ENCODE peak calls at places on chromosomes 1 and 21, in seven cellular contexts. One of them, this sample, is unnamed.

GRCh38 chr1:211296396-211296795 is 30.2 kb upstream of the TRAF5 start:
- DNase-seq in cardiac muscle cell: no peak
- DNase-seq in bronchial epithelial cell: no peak
- DNase-seq in A549: no peak
- DNase-seq in AG10803: no peak
- DNase-seq in thyroid gland: no peak
- DNase-seq in WERI-Rb-1: no peak
- DNase-seq in this sample: no peak

GRCh38 chr21:26490771-26491170 is 82.3 kb downstream of the CYYR1 start:
- DNase-seq in WERI-Rb-1: no peak
- DNase-seq in cardiac muscle cell: peak
- DNase-seq in bronchial epithelial cell: peak
- DNase-seq in A549: no peak
- DNase-seq in thyroid gland: no peak
- DNase-seq in AG10803: peak
- DNase-seq in this sample: no peak

GRCh38 chr1:17016317-17016661 is 4.6 kb upstream of the ATP13A2 start:
- DNase-seq in WERI-Rb-1: no peak
- DNase-seq in bronchial epithelial cell: peak
- DNase-seq in thyroid gland: no peak
- DNase-seq in A549: no peak
- DNase-seq in cardiac muscle cell: no peak
- DNase-seq in AG10803: peak
- DNase-seq in this sample: no peak

GRCh38 chr1:154157520-154158306 is 2.8 kb upstream of the NUP210L start:
- DNase-seq in bronchial epithelial cell: peak
- DNase-seq in WERI-Rb-1: no peak
- DNase-seq in A549: peak
- DNase-seq in AG10803: no peak
- DNase-seq in cardiac muscle cell: no peak
- DNase-seq in thyroid gland: no peak
- DNase-seq in this sample: peak

GRCh38 chr1:64505944-64506658 is 36.2 kb downstream of the CACHD1 start:
- DNase-seq in thyroid gland: peak
- DNase-seq in bronchial epithelial cell: peak
- DNase-seq in WERI-Rb-1: peak
- DNase-seq in AG10803: no peak
- DNase-seq in A549: peak
- DNase-seq in cardiac muscle cell: no peak
- DNase-seq in this sample: no peak

GRCh38 chr1:12001249-12001917 is 17.9 kb upstream of the MIIP start:
- DNase-seq in A549: peak
- DNase-seq in bronchial epithelial cell: no peak
- DNase-seq in thyroid gland: no peak
- DNase-seq in WERI-Rb-1: peak
- DNase-seq in cardiac muscle cell: peak
- DNase-seq in AG10803: peak
- DNase-seq in this sample: no peak

GRCh38 chr1:17419626-17420328 is 19.7 kb downstream of the RCC2 start:
- DNase-seq in thyroid gland: peak
- DNase-seq in AG10803: peak
- DNase-seq in WERI-Rb-1: peak
- DNase-seq in A549: peak
- DNase-seq in bronchial epithelial cell: peak
- DNase-seq in cardiac muscle cell: peak
- DNase-seq in this sample: no peak

GRCh38 chr1:185532853-185533252 is 201.3 kb upstream of the HMCN1 start:
- DNase-seq in thyroid gland: no peak
- DNase-seq in WERI-Rb-1: no peak
- DNase-seq in cardiac muscle cell: no peak
- DNase-seq in A549: no peak
- DNase-seq in bronchial epithelial cell: no peak
- DNase-seq in AG10803: no peak
- DNase-seq in this sample: no peak

GRCh38 chr1:51953079-51953478 is 37.4 kb downstream of the RAB3B start:
- DNase-seq in AG10803: no peak
- DNase-seq in thyroid gland: no peak
- DNase-seq in WERI-Rb-1: no peak
- DNase-seq in cardiac muscle cell: no peak
- DNase-seq in A549: no peak
- DNase-seq in bronchial epithelial cell: no peak
- DNase-seq in this sample: no peak

GRCh38 chr1:217617120-217617519 is 13.8 kb downstream of the GPATCH2 start:
- DNase-seq in bronchial epithelial cell: no peak
- DNase-seq in thyroid gland: no peak
- DNase-seq in AG10803: no peak
- DNase-seq in A549: no peak
- DNase-seq in WERI-Rb-1: no peak
- DNase-seq in cardiac muscle cell: no peak
- DNase-seq in this sample: no peak

DNA sequence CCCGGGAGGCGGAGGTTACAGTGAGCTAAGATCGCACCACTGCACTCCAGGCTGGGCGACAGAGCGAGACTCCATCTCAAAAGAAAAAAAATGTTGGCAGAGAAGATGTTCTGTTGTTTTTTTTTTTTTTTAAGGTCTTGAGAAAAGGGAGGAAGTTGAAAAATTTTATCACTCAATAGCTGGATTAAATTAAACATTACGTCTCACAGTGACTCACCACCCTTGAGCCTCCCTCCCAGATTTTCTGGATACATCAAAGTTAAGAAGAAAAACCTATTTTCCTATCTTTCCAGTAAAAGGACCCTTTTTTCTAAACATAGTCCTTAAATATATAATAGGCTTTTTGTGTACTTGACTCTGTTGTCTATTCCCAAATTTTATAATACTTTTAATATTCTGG is 35.5 kb downstream of the IFNAR1 start:
- DNase-seq in WERI-Rb-1: no peak
- DNase-seq in AG10803: peak
- DNase-seq in thyroid gland: peak
- DNase-seq in cardiac muscle cell: no peak
- DNase-seq in A549: no peak
- DNase-seq in bronchial epithelial cell: peak
- DNase-seq in this sample: no peak
- H3K4me3 ChIP-seq in WERI-Rb-1: no peak
- H3K4me3 ChIP-seq in AG10803: no peak
- H3K4me3 ChIP-seq in thyroid gland: no peak
- H3K4me3 ChIP-seq in cardiac muscle cell: no peak
- H3K4me3 ChIP-seq in A549: no peak
- H3K4me3 ChIP-seq in bronchial epithelial cell: no peak
- H3K4me3 ChIP-seq in this sample: no peak

DNA sequence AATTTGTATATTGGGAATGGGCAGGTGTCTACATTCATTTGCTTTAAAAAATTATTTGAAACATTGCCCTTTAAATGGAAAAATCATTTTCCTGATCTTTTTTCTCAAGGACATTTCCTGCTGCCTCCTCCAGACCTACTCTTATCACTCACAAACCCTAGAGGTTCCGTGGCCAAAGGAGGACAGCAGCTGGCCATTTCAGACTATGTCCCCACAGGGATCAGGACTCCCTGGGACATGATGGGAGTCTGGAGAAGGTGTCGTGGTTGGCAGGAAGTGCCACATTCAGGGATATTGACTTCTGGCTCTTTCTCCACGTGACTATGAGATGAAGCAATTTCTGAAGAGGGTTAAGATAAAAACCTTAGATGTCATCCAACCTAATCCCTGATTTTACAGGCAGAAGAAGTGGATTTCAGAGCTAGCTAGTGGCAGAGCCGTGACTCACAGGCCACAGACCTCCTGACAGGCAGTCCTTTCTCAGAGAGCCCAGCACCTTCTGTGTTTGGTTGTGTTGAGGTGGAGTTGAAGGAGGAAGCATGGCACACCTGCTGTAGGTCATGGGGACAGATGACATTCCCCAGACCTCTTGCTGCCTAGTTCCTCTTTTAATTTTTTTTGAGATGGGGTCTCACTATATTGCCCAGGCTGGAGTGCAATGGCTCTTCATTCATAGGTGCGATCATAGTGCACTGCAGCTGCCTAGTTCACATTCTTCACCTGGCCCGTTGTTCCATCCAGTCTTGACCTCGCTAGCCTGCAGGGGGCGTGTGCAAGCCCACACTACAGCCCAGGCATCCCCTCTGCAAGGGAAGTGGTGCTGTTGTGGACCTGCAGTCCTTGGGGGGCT is 25.5 kb upstream of the IL10 start:
- DNase-seq in cardiac muscle cell: peak
- DNase-seq in A549: peak
- DNase-seq in bronchial epithelial cell: no peak
- DNase-seq in thyroid gland: peak
- DNase-seq in AG10803: no peak
- DNase-seq in WERI-Rb-1: peak
- DNase-seq in this sample: no peak
- TF ChIP-seq CTCF in cardiac muscle cell: peak
- TF ChIP-seq CTCF in A549: peak
- TF ChIP-seq CTCF in bronchial epithelial cell: peak
- TF ChIP-seq CTCF in thyroid gland: no peak
- TF ChIP-seq CTCF in AG10803: peak
- TF ChIP-seq CTCF in WERI-Rb-1: peak
- TF ChIP-seq CTCF in this sample: peak

DNA sequence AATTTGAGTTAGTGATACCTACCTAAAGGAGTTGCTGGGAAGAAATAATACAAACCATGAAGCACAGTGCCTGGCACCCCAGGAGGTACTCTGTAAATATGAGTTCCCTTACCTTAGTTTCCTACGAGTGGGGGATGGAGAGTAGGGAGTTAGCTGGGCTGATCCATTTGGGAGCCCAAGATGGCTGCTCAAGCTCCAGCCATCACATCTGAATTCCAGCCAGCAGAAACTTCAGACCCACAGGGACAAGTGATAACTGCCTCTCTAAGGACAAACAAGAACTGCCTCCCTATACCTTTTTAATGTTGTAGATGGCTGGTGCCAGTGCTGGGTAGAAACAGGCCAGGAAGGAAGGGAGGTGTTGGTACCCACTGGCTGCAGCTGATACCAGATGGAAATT is 22.7 kb downstream of the HTR6 start:
- DNase-seq in AG10803: no peak
- DNase-seq in thyroid gland: no peak
- DNase-seq in bronchial epithelial cell: no peak
- DNase-seq in A549: no peak
- DNase-seq in WERI-Rb-1: no peak
- DNase-seq in cardiac muscle cell: no peak
- DNase-seq in this sample: no peak
- H3K4me3 ChIP-seq in AG10803: no peak
- H3K4me3 ChIP-seq in thyroid gland: no peak
- H3K4me3 ChIP-seq in bronchial epithelial cell: no peak
- H3K4me3 ChIP-seq in A549: no peak
- H3K4me3 ChIP-seq in WERI-Rb-1: no peak
- H3K4me3 ChIP-seq in cardiac muscle cell: no peak
- H3K4me3 ChIP-seq in this sample: no peak

GRCh38 chr21:33132054-33132453 is 62.1 kb downstream of the OLIG1 start:
- DNase-seq in cardiac muscle cell: no peak
- DNase-seq in thyroid gland: no peak
- DNase-seq in AG10803: no peak
- DNase-seq in bronchial epithelial cell: peak
- DNase-seq in A549: no peak
- DNase-seq in WERI-Rb-1: no peak
- DNase-seq in this sample: no peak
- TF ChIP-seq CTCF in cardiac muscle cell: peak
- TF ChIP-seq CTCF in thyroid gland: no peak
- TF ChIP-seq CTCF in AG10803: no peak
- TF ChIP-seq CTCF in bronchial epithelial cell: peak
- TF ChIP-seq CTCF in A549: peak
- TF ChIP-seq CTCF in WERI-Rb-1: peak
- TF ChIP-seq CTCF in this sample: peak

GRCh38 chr1:222525956-222526355 is 21.9 kb downstream of the HHIPL2 start:
- DNase-seq in AG10803: no peak
- DNase-seq in WERI-Rb-1: no peak
- DNase-seq in thyroid gland: no peak
- DNase-seq in bronchial epithelial cell: no peak
- DNase-seq in cardiac muscle cell: no peak
- DNase-seq in A549: no peak
- DNase-seq in this sample: no peak
- H3K4me3 ChIP-seq in AG10803: no peak
- H3K4me3 ChIP-seq in WERI-Rb-1: no peak
- H3K4me3 ChIP-seq in thyroid gland: no peak
- H3K4me3 ChIP-seq in bronchial epithelial cell: no peak
- H3K4me3 ChIP-seq in cardiac muscle cell: no peak
- H3K4me3 ChIP-seq in A549: no peak
- H3K4me3 ChIP-seq in this sample: no peak

GRCh38 chr1:243487036-243487648 is 231.3 kb downstream of the SDCCAG8 start:
- DNase-seq in thyroid gland: no peak
- DNase-seq in bronchial epithelial cell: no peak
- DNase-seq in A549: no peak
- DNase-seq in AG10803: no peak
- DNase-seq in cardiac muscle cell: no peak
- DNase-seq in WERI-Rb-1: no peak
- DNase-seq in this sample: no peak

GRCh38 chr1:243482237-243483022 is 226.6 kb downstream of the SDCCAG8 start:
- DNase-seq in bronchial epithelial cell: peak
- DNase-seq in AG10803: peak
- DNase-seq in A549: peak
- DNase-seq in thyroid gland: no peak
- DNase-seq in cardiac muscle cell: no peak
- DNase-seq in WERI-Rb-1: no peak
- DNase-seq in this sample: no peak

GRCh38 chr1:243481101-243481500 is 225.3 kb downstream of the SDCCAG8 start:
- DNase-seq in cardiac muscle cell: no peak
- DNase-seq in bronchial epithelial cell: no peak
- DNase-seq in AG10803: no peak
- DNase-seq in WERI-Rb-1: no peak
- DNase-seq in A549: no peak
- DNase-seq in thyroid gland: no peak
- DNase-seq in this sample: no peak

GRCh38 chr1:243483952-243484351 is 228.1 kb downstream of the SDCCAG8 start:
- DNase-seq in cardiac muscle cell: no peak
- DNase-seq in bronchial epithelial cell: no peak
- DNase-seq in AG10803: no peak
- DNase-seq in A549: no peak
- DNase-seq in WERI-Rb-1: no peak
- DNase-seq in thyroid gland: no peak
- DNase-seq in this sample: no peak

DNA sequence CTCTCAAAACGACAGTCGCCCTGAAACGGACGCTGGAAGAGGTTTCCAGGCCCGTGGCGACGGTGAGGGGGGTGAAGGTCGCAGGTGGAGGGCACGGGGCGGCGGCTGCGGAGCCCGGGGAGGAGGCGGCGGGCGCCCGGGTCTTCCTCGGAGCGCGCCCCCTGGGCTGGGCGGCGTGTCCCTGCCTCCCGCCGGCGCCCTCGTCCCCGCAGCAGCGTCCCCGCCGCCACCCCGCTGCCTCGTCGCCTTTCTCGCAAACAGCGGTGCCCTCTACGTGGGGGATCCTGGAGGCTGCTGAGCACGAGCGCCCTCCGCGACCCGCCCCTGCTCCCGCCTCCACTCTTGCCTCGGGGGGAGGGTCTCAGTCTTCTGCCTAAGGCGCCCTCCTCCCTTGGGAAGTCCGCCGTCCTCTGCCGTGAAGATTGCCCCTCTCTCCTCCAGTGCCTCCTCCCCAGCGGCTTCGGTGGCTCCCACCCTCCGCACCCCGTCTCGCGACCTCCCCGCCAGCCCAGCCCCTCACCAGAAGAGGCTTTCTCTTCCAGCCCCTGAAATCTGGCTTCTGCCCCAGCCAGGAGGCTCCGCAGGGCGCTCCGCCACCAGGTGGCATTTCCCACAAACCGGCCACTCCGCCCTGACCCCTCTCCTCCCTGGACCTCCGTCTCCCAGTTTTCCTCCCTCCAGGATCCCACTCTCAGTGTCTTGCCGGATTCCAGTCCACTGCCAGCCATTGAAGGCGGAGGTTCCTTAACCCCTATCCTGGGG is 227.4 kb downstream of the SDCCAG8 start:
- DNase-seq in A549: no peak
- DNase-seq in AG10803: no peak
- DNase-seq in cardiac muscle cell: peak
- DNase-seq in WERI-Rb-1: peak
- DNase-seq in thyroid gland: peak
- DNase-seq in bronchial epithelial cell: no peak
- DNase-seq in this sample: no peak
- TF ChIP-seq CTCF in A549: peak
- TF ChIP-seq CTCF in AG10803: peak
- TF ChIP-seq CTCF in cardiac muscle cell: peak
- TF ChIP-seq CTCF in WERI-Rb-1: peak
- TF ChIP-seq CTCF in thyroid gland: no peak
- TF ChIP-seq CTCF in bronchial epithelial cell: peak
- TF ChIP-seq CTCF in this sample: no peak